ENCODE peak calls at places on chromosomes 2 and 18, in seven cellular contexts. G, T, Y, C, E, I and L are unnamed samples.

GRCh38 chr2:170265321-170265720 is 87.4 kb downstream of the MYO3B start:
- DNase-seq in G (no peak), T (no peak), Y (no peak), C (no peak), E (no peak), I (no peak), L (no peak)

GRCh38 chr2:8456149-8457091 is 225.4 kb upstream of the ID2 start:
- DNase-seq in G (no peak), T (no peak), Y (no peak), C (no peak), E (no peak), I (no peak), L (no peak)

GRCh38 chr2:168175469-168175868 is 71.9 kb downstream of the STK39 start:
- DNase-seq in G (no peak), T (no peak), Y (no peak), C (no peak), E (no peak), I (no peak), L (no peak)

GRCh38 chr2:233791151-233791882 is 13.2 kb downstream of the MROH2A start:
- DNase-seq in G (no peak), T (no peak), Y (no peak), C (no peak), E (no peak), I (no peak), L (no peak)

GRCh38 chr18:13868501-13869271 is 44.7 kb downstream of the MC5R start:
- DNase-seq in G (no peak), T (no peak), Y (no peak), C (no peak), E (no peak), I (no peak), L (no peak)

GRCh38 chr2:203973676-203974075 is 37.1 kb downstream of the ICOS start:
- DNase-seq in G (no peak), T (no peak), Y (no peak), C (no peak), E (no peak), I (no peak), L (no peak)

GRCh38 chr2:214126135-214126534 is 284.7 kb upstream of the VWC2L start:
- DNase-seq in G (peak), T (no peak), Y (no peak), C (no peak), E (no peak), I (no peak), L (peak)

GRCh38 chr2:103875111-103875510 is 978.8 kb upstream of the POU3F3 start:
- DNase-seq in G (no peak), T (no peak), Y (no peak), C (no peak), E (no peak), I (no peak), L (no peak)

GRCh38 chr2:86300496-86300895 is 36.9 kb downstream of the REEP1 start:
- DNase-seq in G (no peak), T (no peak), Y (no peak), C (no peak), E (no peak), I (no peak), L (no peak)

GRCh38 chr2:190343500-190344274 is at the start of gene INPP1:
- DNase-seq in G (peak), T (peak), Y (peak), C (peak), E (peak), I (peak), L (no peak)

GRCh38 chr2:225100856-225101294 is 58.6 kb upstream of the DOCK10 start:
- DNase-seq in G (peak), T (no peak), Y (no peak), C (no peak), E (no peak), I (no peak), L (peak)

GRCh38 chr2:121284424-121285076 is 452 bp downstream of the TFCP2L1 start:
- DNase-seq in G (no peak), T (no peak), Y (peak), C (peak), E (no peak), I (no peak), L (no peak)

GRCh38 chr2:96734899-96735585 is 4.8 kb downstream of the LMAN2L start:
- DNase-seq in G (no peak), T (no peak), Y (no peak), C (no peak), E (no peak), I (no peak), L (no peak)

GRCh38 chr2:124563415-124563814 is 538.3 kb downstream of the CNTNAP5 start:
- DNase-seq in G (no peak), T (no peak), Y (no peak), C (no peak), E (no peak), I (no peak), L (no peak)

GRCh38 chr2:202221873-202222272 is 16.5 kb downstream of the SUMO1 start:
- DNase-seq in G (peak), T (no peak), Y (no peak), C (no peak), E (no peak), I (no peak), L (no peak)

GRCh38 chr2:149464396-149464795 is 123.2 kb downstream of the MMADHC start:
- DNase-seq in G (peak), T (no peak), Y (no peak), C (no peak), E (no peak), I (no peak), L (no peak)

GRCh38 chr2:129273266-129274037 is 706.0 kb upstream of the RAB6C start:
- DNase-seq in G (no peak), T (no peak), Y (no peak), C (no peak), E (no peak), I (no peak), L (no peak)

GRCh38 chr2:151204720-151205119 is 56.9 kb downstream of the RBM43 start:
- DNase-seq in G (no peak), T (no peak), Y (no peak), C (no peak), E (no peak), I (no peak), L (no peak)

GRCh38 chr2:104286806-104287205 is 567.1 kb upstream of the POU3F3 start:
- DNase-seq in G (peak), T (no peak), Y (no peak), C (no peak), E (no peak), I (no peak), L (no peak)

GRCh38 chr2:218398437-218399390 is 954 bp upstream of the CTDSP1 start:
- DNase-seq in G (peak), T (peak), Y (peak), C (peak), E (peak), I (peak), L (peak)

GRCh38 chr2:233413529-233414272 is 59.4 kb downstream of the DGKD start:
- DNase-seq in G (peak), T (peak), Y (no peak), C (peak), E (peak), I (peak), L (peak)

GRCh38 chr2:240156026-240156390 is 15.6 kb upstream of the OTOS start:
- DNase-seq in G (no peak), T (peak), Y (no peak), C (no peak), E (no peak), I (no peak), L (no peak)

GRCh38 chr2:74046441-74046840 is 61.7 kb downstream of the TET3 start:
- DNase-seq in G (no peak), T (no peak), Y (no peak), C (no peak), E (no peak), I (no peak), L (no peak)

GRCh38 chr2:143132360-143132759 is 3.1 kb downstream of the ARHGAP15 start:
- DNase-seq in G (no peak), T (no peak), Y (no peak), C (no peak), E (no peak), I (no peak), L (no peak)

GRCh38 chr2:206116278-206116677 is 30.3 kb upstream of the INO80D start:
- DNase-seq in G (no peak), T (no peak), Y (no peak), C (no peak), E (no peak), I (no peak), L (no peak)

GRCh38 chr2:218993345-218994315 is at the start of gene CRYBA2:
- DNase-seq in G (peak), T (no peak), Y (no peak), C (peak), E (no peak), I (no peak), L (no peak)

GRCh38 chr2:226310081-226310625 is 489.5 kb downstream of the IRS1 start:
- DNase-seq in G (peak), T (no peak), Y (no peak), C (no peak), E (no peak), I (no peak), L (peak)

GRCh38 chr18:22822024-22822423 is 111.1 kb upstream of the RBBP8 start:
- DNase-seq in G (peak), T (no peak), Y (peak), C (no peak), E (no peak), I (no peak), L (peak)

GRCh38 chr2:236168110-236169067 is at the start of gene GBX2:
- DNase-seq in G (peak), T (no peak), Y (peak), C (no peak), E (peak), I (no peak), L (no peak)

GRCh38 chr2:170568511-170568910 is 146.6 kb upstream of the SP5 start:
- DNase-seq in G (no peak), T (no peak), Y (no peak), C (no peak), E (no peak), I (no peak), L (no peak)

GRCh38 chr2:86027913-86028762 is 77.5 kb downstream of the POLR1A start:
- DNase-seq in G (no peak), T (no peak), Y (no peak), C (no peak), E (no peak), I (no peak), L (no peak)

GRCh38 chr18:62460851-62461300 is 61.9 kb upstream of the ZCCHC2 start:
- DNase-seq in G (peak), T (no peak), Y (no peak), C (no peak), E (peak), I (peak), L (peak)

GRCh38 chr2:68487773-68488355 is 20.5 kb downstream of the APLF start:
- DNase-seq in G (peak), T (no peak), Y (no peak), C (no peak), E (no peak), I (no peak), L (peak)

GRCh38 chr18:6056171-6056932 is 161.0 kb upstream of the TMEM200C start:
- DNase-seq in G (peak), T (no peak), Y (no peak), C (no peak), E (no peak), I (no peak), L (peak)

GRCh38 chr2:25831744-25832449 is 46.4 kb downstream of the ASXL2 start:
- DNase-seq in G (no peak), T (no peak), Y (no peak), C (no peak), E (no peak), I (no peak), L (no peak)

GRCh38 chr2:114661926-114662670 is 219.7 kb downstream of the DPP10 start:
- DNase-seq in G (no peak), T (peak), Y (peak), C (peak), E (peak), I (peak), L (no peak)

GRCh38 chr2:182866461-182867369 is at the start of gene FRZB:
- DNase-seq in G (peak), T (peak), Y (peak), C (peak), E (peak), I (peak), L (peak)

GRCh38 chr2:237320801-237321563 is 93.0 kb downstream of the COL6A3 start:
- DNase-seq in G (no peak), T (peak), Y (no peak), C (peak), E (peak), I (no peak), L (no peak)

GRCh38 chr18:77650799-77651385 is 401.2 kb downstream of the GALR1 start:
- DNase-seq in G (peak), T (peak), Y (peak), C (peak), E (peak), I (peak), L (peak)
- H3K4me3 ChIP-seq in G (no peak), T (no peak), Y (no peak), C (no peak), E (no peak), I (no peak), L (no peak)

GRCh38 chr18:68721681-68722583 is 7.0 kb upstream of the TMX3 start:
- DNase-seq in G (no peak), T (no peak), Y (no peak), C (no peak), E (no peak), I (no peak), L (no peak)
- H3K4me3 ChIP-seq in G (peak), T (peak), Y (no peak), C (no peak), E (no peak), I (peak), L (no peak)

DNA sequence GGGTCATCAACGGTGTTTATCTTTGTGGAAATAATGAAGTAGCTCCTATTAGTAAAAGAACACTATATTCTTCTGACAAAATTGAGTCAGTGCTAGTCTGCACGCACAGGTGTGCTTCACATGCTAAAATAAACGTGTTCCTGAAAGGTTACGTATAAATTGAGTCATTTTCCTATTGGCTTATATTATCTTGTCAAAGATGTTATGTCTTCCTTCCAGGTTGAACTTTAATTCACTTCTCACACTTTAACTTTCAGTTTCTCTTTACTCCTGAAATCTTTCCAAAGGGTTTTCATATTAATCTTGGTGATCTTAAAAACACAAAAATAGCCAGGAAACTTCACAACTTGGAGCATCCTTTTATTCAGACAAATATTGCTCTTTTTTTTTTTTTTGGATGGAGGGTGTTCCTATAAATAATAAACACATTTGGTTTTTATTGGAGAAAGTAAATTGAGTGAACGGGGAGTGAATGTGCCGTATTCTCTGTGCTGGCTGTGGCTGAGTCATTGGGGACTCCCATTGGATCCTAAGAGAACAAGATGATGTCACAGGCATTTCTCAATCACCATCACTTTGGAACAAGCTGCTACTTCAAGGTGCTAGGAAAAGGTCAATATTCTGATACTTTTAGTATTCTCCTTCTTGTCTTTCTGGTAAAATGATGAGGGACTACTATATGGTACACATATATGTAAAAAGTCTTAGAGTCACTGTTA is 150.2 kb upstream of the SPATS2L start:
- DNase-seq in G (peak), T (no peak), Y (no peak), C (peak), E (no peak), I (peak), L (peak)
- H3K4me3 ChIP-seq in G (peak), T (peak), Y (no peak), C (no peak), E (peak), I (peak), L (peak)

DNA sequence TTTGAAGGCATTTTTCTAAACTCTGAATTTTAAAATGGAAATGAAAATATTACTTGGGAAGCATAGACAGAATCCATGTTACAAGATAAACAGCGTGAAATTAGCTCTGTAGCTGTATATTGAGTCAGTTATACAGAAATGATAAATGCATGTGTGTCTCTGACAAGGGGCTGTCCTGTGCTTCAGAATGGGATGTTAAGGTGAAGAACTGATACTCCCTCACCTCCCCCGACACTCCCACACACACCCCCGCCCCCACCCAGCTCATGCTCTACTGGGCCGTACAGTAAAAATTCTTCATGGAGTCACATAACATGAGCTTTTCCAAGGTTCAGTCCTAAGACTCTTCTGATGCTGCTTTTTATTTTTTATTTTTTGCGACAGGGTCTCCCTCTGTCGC is 868 bp upstream of the THUMPD2 start:
- DNase-seq in G (no peak), T (no peak), Y (no peak), C (no peak), E (no peak), I (no peak), L (no peak)
- H3K4me3 ChIP-seq in G (no peak), T (peak), Y (no peak), C (no peak), E (no peak), I (no peak), L (no peak)

GRCh38 chr2:179050735-179051134 is 798 bp upstream of the CCDC141 start:
- DNase-seq in G (no peak), T (no peak), Y (no peak), C (no peak), E (no peak), I (no peak), L (peak)
- H3K4me3 ChIP-seq in G (no peak), T (peak), Y (no peak), C (no peak), E (no peak), I (no peak), L (no peak)

GRCh38 chr18:55251186-55251995 is 292.1 kb upstream of the CCDC68 start:
- DNase-seq in G (peak), T (no peak), Y (peak), C (no peak), E (peak), I (no peak), L (no peak)
- H3K4me3 ChIP-seq in G (no peak), T (peak), Y (no peak), C (no peak), E (no peak), I (no peak), L (peak)

DNA sequence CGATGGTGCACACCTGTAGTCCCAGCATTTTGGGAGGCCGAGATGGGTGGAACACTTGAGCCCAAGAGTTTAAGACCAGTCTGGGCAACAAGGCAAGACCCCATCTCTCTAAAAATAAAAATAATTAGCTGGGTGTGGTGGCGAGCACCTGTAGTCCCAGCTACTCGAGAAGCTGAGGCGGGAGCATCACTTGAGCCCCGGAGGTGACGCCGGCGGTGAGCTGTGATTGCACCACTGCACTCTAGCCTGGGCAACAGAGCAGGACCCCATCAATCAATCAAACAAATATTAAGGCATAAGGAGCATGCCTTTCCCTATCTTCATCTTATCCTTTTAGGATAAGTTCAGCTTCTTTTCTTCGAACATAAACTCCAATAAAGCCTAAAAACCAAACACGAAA is 1.1 kb downstream of the WDSUB1 start:
- DNase-seq in G (no peak), T (no peak), Y (no peak), C (no peak), E (no peak), I (no peak), L (no peak)
- H3K4me3 ChIP-seq in G (peak), T (peak), Y (peak), C (no peak), E (peak), I (peak), L (peak)

DNA sequence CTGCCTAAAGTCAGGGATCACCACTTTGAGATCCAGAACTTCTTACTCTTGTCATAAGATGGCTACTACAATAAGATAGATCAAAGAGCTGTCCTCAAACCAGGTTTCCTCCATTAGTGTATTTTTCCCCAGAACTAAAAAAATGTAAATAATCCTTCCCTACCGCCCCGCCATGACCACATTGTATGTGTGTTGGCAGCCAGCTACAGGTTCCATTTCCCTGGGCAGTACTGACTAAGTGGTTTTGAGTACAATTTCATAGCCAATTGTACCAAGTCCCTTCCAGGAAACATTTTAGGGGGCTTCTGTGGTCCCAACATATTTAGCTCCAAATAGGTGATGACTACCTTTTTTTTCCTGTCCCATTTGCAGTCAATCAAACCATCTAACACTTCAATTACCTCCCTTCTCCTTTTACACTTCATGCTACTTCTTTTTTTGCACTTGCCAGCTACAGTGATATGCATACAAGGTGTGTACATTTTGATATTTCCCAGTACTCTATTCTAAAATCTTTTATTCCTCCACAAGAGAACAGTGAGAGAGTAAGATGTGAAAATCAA is 4.0 kb downstream of the PUM2 start:
- DNase-seq in G (peak), T (no peak), Y (no peak), C (no peak), E (no peak), I (no peak), L (no peak)
- H3K4me3 ChIP-seq in G (no peak), T (no peak), Y (no peak), C (no peak), E (no peak), I (peak), L (no peak)

DNA sequence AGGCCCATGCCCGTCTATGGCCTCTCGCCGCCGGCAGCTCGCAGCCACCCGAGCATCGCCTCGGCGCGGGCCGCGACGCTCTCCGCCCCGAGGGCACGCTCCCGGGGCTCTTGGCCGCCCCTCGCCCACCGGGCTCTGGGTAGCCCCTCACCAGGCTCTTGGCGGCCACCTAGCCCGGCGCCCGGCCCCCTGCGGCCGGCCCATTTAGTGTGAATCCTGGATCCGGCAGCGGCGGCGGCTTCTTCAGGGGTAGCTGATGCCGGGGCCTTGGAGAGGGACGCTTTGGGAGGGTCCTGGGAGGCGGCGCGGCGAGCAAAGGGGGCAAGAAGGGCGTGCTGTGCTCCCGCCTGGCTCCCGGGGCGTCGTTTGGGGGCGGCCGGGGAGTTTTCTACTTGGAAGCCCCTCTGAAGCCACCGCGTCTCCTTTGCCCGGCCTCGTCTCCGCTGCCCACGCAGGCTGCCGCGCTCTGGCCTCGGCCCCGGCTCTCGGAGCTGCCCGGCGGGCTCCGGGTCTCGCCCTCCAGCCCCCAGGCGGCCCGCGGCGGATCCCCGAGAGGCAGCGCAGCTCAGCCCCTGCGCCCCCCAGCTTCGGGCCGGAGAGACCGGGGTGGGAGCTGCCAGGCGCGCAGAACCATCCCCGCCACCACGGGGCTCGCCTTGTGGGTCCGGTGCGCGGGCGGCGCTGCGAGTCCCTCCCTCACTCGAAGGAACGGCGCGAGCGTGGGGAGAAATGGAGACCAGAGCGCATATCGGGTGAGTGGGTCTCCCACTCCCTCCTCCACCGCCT is 521 bp downstream of the PIEZO2 start:
- DNase-seq in G (no peak), T (no peak), Y (no peak), C (no peak), E (no peak), I (peak), L (no peak)
- H3K4me3 ChIP-seq in G (peak), T (peak), Y (peak), C (no peak), E (peak), I (peak), L (peak)